ENCODE peak calls at places on chromosomes 3 and 15, in four cellular contexts. H is heart right ventricle, Y is mammary epithelial cell, D is mucosa of descending colon. M is an unnamed sample. For H3K36me3, the result is how much of the 10 kb centered on the place peaks cover.

GRCh38 chr3:81864273-81864672 is 102.8 kb upstream of the GBE1 start:
- DNase-seq in H (no peak), Y (no peak), D (no peak), M (no peak)

GRCh38 chr15:80076321-80077318 is 17.1 kb downstream of the ZFAND6 start:
- DNase-seq in H (no peak), Y (no peak), D (no peak), M (no peak)

GRCh38 chr3:140723576-140723975 is 45.7 kb downstream of the TRIM42 start:
- DNase-seq in H (no peak), Y (no peak), D (no peak), M (no peak)

GRCh38 chr15:48402778-48403177 is 71.5 kb downstream of the DUT start:
- DNase-seq in H (no peak), Y (peak), D (no peak), M (peak)

GRCh38 chr15:31280037-31280830 is 46.4 kb upstream of the KLF13 start:
- DNase-seq in H (peak), Y (peak), D (peak), M (no peak)

GRCh38 chr3:185423178-185423577 is 60.2 kb downstream of the MAP3K13 start:
- DNase-seq in H (no peak), Y (peak), D (peak), M (no peak)

GRCh38 chr3:51712020-51712385 is 5.1 kb downstream of the GRM2 start:
- DNase-seq in H (no peak), Y (no peak), D (no peak), M (no peak)

GRCh38 chr3:44318929-44319328 is 19.6 kb upstream of the TCAIM start:
- DNase-seq in H (no peak), Y (no peak), D (no peak), M (no peak)

GRCh38 chr15:56411122-56411749 is 46.0 kb downstream of the TEX9 start:
- DNase-seq in H (no peak), Y (no peak), D (no peak), M (no peak)

GRCh38 chr3:189944285-189945145 is 176.2 kb downstream of the P3H2 start:
- DNase-seq in H (no peak), Y (peak), D (peak), M (no peak)

GRCh38 chr3:131591394-131591990 is 88.7 kb upstream of the MRPL3 start:
- DNase-seq in H (peak), Y (peak), D (no peak), M (peak)

GRCh38 chr3:107523361-107524213 is 825 bp downstream of the BBX start:
- DNase-seq in H (no peak), Y (peak), D (peak), M (no peak)

GRCh38 chr15:68556139-68556990 is 22.4 kb upstream of the CORO2B start:
- DNase-seq in H (no peak), Y (no peak), D (no peak), M (no peak)
- H3K36me3 ChIP-seq in H (under half), Y (under half), D (under half), M (under half)

GRCh38 chr15:67064607-67065530 is 533 bp upstream of the SMAD3 start:
- DNase-seq in H (no peak), Y (no peak), D (peak), M (no peak)
- TF ChIP-seq CTCF in H (peak), Y (no peak), D (no peak), M (no peak)

GRCh38 chr3:11074007-11074406 is 80.3 kb upstream of the HRH1 start:
- DNase-seq in H (no peak), Y (no peak), D (no peak), M (no peak)

GRCh38 chr3:11071096-11071755 is 78.7 kb downstream of the SLC6A1 start:
- DNase-seq in H (no peak), Y (no peak), D (no peak), M (no peak)

GRCh38 chr3:11077466-11077865 is 76.8 kb upstream of the HRH1 start:
- DNase-seq in H (no peak), Y (peak), D (no peak), M (no peak)

GRCh38 chr3:11074441-11074840 is 79.9 kb upstream of the HRH1 start:
- DNase-seq in H (no peak), Y (no peak), D (no peak), M (no peak)

GRCh38 chr3:11072631-11073030 is 80.1 kb downstream of the SLC6A1 start:
- DNase-seq in H (no peak), Y (no peak), D (no peak), M (no peak)
- H3K4me3 ChIP-seq in H (no peak), Y (no peak), D (no peak), M (no peak)

GRCh38 chr3:15086263-15086662 is 12.7 kb downstream of the RBSN start:
- DNase-seq in H (no peak), Y (no peak), D (no peak), M (no peak)
- H3K36me3 ChIP-seq in H (half or more), Y (under half), D (under half), M (under half)

DNA sequence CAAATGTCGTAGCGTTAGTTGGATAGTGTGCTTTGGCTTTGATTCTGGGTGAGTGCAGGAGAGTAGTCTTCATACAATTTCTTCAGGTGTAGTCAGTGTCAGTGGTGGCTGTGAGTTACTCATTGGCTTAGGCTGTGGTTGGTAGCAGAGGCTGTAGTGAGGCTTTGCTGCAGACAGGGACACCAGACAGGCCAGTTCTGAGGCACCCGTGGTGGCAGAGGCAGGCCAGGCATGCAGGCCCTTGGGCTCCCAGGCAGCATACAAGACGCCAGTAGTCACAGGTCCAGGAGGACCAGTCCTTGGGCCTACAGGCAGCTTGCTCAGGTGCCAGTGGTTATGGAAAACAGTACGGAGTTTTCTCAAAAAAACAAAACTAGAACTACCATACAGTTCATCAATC is 61.3 kb downstream of the DMXL2 start:
- DNase-seq in H (no peak), Y (no peak), D (no peak), M (no peak)
- TF ChIP-seq CTCF in H (no peak), Y (no peak), D (no peak), M (no peak)

DNA sequence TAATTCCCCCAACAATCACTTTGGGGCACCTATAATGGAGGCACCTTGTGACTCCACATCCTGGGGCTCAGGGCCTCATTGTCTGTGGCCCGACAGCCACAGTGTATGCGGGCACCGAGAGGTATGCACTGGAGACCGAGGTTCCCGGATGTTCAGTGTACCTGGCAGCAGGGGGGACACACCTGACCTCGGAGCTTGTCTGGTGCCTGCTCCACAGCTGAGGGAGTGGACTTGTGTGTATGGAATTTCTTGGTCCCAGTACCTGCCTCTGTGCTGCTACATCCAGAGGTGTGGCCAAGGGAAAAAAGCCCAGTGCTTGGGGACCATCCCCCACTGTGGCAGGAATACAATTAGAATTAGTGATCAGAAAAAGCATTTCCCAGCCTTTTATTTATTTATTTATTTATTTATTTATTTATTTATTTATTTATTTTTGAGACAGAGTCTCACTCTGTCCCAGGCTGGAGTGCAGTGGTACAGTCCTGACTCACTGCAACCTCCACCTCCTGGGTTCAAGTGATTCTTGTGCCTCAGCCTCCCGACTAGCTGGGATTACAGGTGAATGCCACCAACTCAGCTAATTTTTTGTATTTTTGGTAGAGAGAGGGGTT is 8.8 kb upstream of the AEN start:
- DNase-seq in H (no peak), Y (no peak), D (no peak), M (no peak)
- H3K4me3 ChIP-seq in H (no peak), Y (no peak), D (no peak), M (no peak)

M was measured in kidney epithelial cell.